ENCODE peak calls at places on chromosomes 11 and 22, in six cellular contexts. H is stomach, M is A549, Y is esophagus muscularis mucosa, S is H1, U is tibial nerve. W is an unnamed sample. For H3K4me1, the result is how much of the 10 kb centered on the place peaks cover.

GRCh38 chr11:65216830-65217229 is 35.1 kb downstream of the CAPN1 start:
- DNase-seq in S (no peak), Y (no peak), M (no peak), H (no peak), U (no peak), W (peak)

GRCh38 chr11:128146926-128147605 is 440.3 kb downstream of the ETS1 start:
- DNase-seq in M (no peak), U (no peak), S (no peak), H (no peak), Y (no peak), W (no peak)

GRCh38 chr11:72573380-72573949 is 100.8 kb downstream of the PDE2A start:
- DNase-seq in S (no peak), U (no peak), Y (no peak), H (no peak), M (peak), W (peak)

GRCh38 chr11:118882489-118882888 is 1.2 kb upstream of the CXCR5 start:
- DNase-seq in S (no peak), M (no peak), U (no peak), Y (no peak), H (no peak), W (no peak)

GRCh38 chr11:30292545-30292944 is 30.4 kb upstream of the ARL14EP start:
- DNase-seq in H (no peak), U (no peak), M (no peak), S (no peak), Y (no peak), W (no peak)

GRCh38 chr11:43381802-43382201 is 23.1 kb downstream of the TTC17 start:
- DNase-seq in Y (no peak), M (no peak), U (no peak), S (no peak), H (no peak), W (no peak)

GRCh38 chr11:14773755-14774154 is 118.3 kb downstream of the CYP2R1 start:
- DNase-seq in Y (no peak), S (no peak), U (no peak), M (no peak), H (no peak), W (no peak)

GRCh38 chr22:38767313-38767712 is 11.5 kb upstream of the SUN2 start:
- DNase-seq in M (no peak), Y (no peak), U (no peak), S (no peak), H (no peak), W (no peak)

GRCh38 chr22:49350441-49351121 is 477.1 kb downstream of the BRD1 start:
- DNase-seq in U (no peak), S (no peak), H (no peak), M (no peak), Y (no peak), W (peak)

GRCh38 chr11:47105974-47106373 is 70.7 kb downstream of the ARFGAP2 start:
- DNase-seq in U (no peak), Y (no peak), M (no peak), H (no peak), S (no peak), W (no peak)

GRCh38 chr11:68979931-68980775 is 633 bp downstream of the MRGPRD start:
- DNase-seq in S (no peak), U (no peak), M (no peak), Y (no peak), H (no peak), W (peak)

GRCh38 chr11:44853674-44854073 is 97.0 kb downstream of the TP53I11 start:
- DNase-seq in H (no peak), Y (no peak), S (no peak), M (no peak), U (no peak), W (no peak)

GRCh38 chr11:35427158-35427557 is 7.8 kb upstream of the SLC1A2 start:
- DNase-seq in U (peak), M (no peak), H (no peak), S (no peak), Y (peak), W (no peak)

GRCh38 chr22:39152511-39153219 is at the start of gene CBX7:
- DNase-seq in S (no peak), U (peak), H (peak), Y (peak), M (peak), W (peak)

GRCh38 chr22:39635719-39636118 is 65.2 kb downstream of the CACNA1I start:
- DNase-seq in M (no peak), U (no peak), S (no peak), Y (no peak), H (no peak), W (no peak)

GRCh38 chr22:36197065-36197440 is 4.6 kb downstream of the APOL4 start:
- DNase-seq in S (peak), H (no peak), Y (no peak), U (peak), M (no peak), W (no peak)

DNA sequence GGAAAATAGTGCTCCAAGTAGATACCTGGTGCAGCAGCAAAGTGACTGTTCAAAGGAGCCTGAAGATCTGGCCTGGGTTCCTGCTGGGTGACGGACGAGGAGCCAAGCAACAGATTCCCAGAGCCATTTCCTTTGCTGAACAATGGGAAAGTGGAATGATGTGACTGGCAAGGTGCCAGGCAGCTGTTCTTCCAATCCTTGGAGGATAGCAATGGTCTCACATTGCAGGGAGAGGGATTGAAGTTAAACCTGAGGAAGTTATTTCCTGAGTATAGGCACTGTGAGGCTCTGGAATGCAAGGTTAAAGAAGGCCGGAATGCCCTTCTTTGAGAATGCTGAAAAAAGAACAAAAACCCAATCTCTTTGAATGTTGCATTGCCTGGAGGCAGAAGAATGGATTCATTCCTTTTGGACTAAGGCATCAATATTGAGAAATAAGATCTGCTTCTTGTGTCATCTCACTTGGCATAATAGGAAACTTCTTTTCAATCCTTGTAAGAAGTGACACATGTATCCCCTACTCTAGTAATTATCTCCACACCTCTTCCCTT is 223.8 kb downstream of the BLID start:
- DNase-seq in Y (no peak), U (no peak), S (peak), H (no peak), M (no peak), W (peak)
- TF ChIP-seq EP300 in Y (no peak), U (no peak), S (no peak), H (no peak), M (no peak), W (no peak)

DNA sequence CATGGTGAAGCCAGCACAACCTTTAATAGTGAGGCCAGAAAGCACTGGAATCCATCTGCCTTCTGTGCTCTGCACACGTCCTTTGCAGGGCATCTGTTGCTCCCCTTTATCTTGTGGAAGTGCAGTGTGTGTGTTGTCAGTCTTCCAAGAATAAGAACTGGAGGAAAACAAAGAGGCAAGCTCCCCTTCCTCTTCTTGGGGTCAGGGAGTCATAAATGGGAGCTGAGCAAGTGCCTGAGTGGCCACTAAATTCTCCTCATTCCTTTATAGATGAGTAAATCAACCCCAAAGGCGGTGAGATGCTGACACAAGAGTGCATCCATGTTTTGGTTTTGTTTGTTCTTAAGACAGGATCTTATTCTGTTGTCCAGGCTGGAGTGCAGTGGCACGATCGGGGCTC is 38.3 kb downstream of the WT1 start:
- DNase-seq in S (no peak), Y (no peak), U (no peak), M (no peak), H (no peak), W (no peak)
- H3K4me3 ChIP-seq in S (no peak), Y (no peak), U (no peak), M (no peak), H (no peak), W (no peak)

GRCh38 chr11:61657566-61657965 is 22.6 kb upstream of the DAGLA start:
- DNase-seq in U (no peak), Y (no peak), M (no peak), H (no peak), S (no peak), W (no peak)

GRCh38 chr11:61650781-61651571 is 29.2 kb upstream of the DAGLA start:
- DNase-seq in S (no peak), Y (no peak), U (no peak), M (no peak), H (no peak), W (no peak)

GRCh38 chr11:61652135-61652534 is 28.1 kb upstream of the DAGLA start:
- DNase-seq in M (no peak), S (no peak), U (no peak), Y (no peak), H (no peak), W (no peak)

GRCh38 chr11:61656347-61657077 is 23.7 kb upstream of the DAGLA start:
- DNase-seq in M (no peak), Y (no peak), H (no peak), U (no peak), S (no peak), W (no peak)

GRCh38 chr11:61654397-61654829 is 25.8 kb upstream of the DAGLA start:
- DNase-seq in H (no peak), M (no peak), Y (no peak), S (no peak), U (peak), W (peak)
- H3K4me1 ChIP-seq in H (under half), M (under half), Y (under half), S (under half), U (under half), W (under half)

DNA sequence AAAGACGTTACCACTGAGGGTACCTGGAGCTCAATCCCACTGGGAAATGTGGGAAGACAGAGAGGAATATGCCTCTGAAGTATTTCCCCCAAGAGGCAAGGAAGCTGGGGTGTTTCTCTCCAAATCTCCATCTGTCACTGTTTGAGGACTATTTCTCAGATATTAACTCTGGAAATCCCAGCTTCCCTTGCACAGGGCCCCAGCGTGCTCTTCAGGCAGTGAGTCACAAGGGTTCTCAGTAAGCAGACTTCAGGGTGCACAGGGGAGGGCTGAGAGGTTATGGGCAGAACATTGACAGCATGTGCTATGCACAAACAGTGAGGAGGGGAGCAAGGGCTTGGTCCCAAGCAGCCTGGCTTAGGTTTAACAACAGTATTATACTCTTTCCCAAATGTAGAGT is 60.9 kb upstream of the EED start:
- DNase-seq in U (no peak), Y (no peak), M (no peak), H (no peak), S (no peak), W (no peak)
- TF ChIP-seq EP300 in U (no peak), Y (no peak), M (no peak), H (no peak), S (no peak), W (no peak)